ENCODE peak calls at places on chromosomes 3 and 15, in ten cellular contexts. P, V, K, D, A, E, R, T, U and W are unnamed samples.
A peak's percentile ranks its signal among the peaks of the same experiment; 100 is the strongest.

GRCh38 chr3:113194747-113195400 is 16.5 kb upstream of the BOC start:
- ATAC-seq in E (no peak), A (no peak), U (no peak), T (no peak), R (no peak), K (no peak), D (no peak), P (no peak), V (no peak), W (no peak)

GRCh38 chr3:71978150-71978721 is 193.3 kb upstream of the PROK2 start:
- ATAC-seq in U (no peak), D (no peak), E (no peak), K (no peak), A (no peak), P (no peak), V (no peak), T (no peak), R (no peak), W (no peak)

GRCh38 chr3:64594129-64594528 is 93.7 kb downstream of the ADAMTS9 start:
- ATAC-seq in P (no peak), A (peak; percentile 59), U (no peak), K (no peak), D (no peak), V (no peak), E (no peak), T (peak; percentile 69), R (no peak), W (no peak)

GRCh38 chr3:113663761-113664160 is 32.7 kb downstream of the USF3 start:
- ATAC-seq in R (no peak), A (no peak), V (no peak), D (no peak), P (peak; percentile 88), K (no peak), T (no peak), E (peak; percentile 70), U (no peak), W (no peak)

GRCh38 chr3:189267981-189268613 is 96.3 kb downstream of the TPRG1 start:
- ATAC-seq in A (no peak), U (peak; percentile 62), E (no peak), V (no peak), T (peak; percentile 63), K (peak; percentile 13), D (peak; percentile 80), R (no peak), P (no peak), W (no peak)

GRCh38 chr3:46483799-46484198 is 14.0 kb upstream of the RTP3 start:
- ATAC-seq in P (no peak), K (no peak), R (no peak), V (no peak), T (no peak), A (no peak), U (no peak), E (no peak), D (no peak), W (no peak)

GRCh38 chr3:30370681-30371271 is 235.6 kb upstream of the TGFBR2 start:
- ATAC-seq in E (peak; percentile 83), D (peak; percentile 69), T (peak; percentile 71), U (peak; percentile 84), V (no peak), R (no peak), A (peak; percentile 25), P (no peak), K (peak; percentile 94), W (peak; percentile 18)

GRCh38 chr3:188049890-188050530 is 103.9 kb upstream of the LPP start:
- ATAC-seq in D (no peak), E (no peak), K (no peak), T (no peak), U (no peak), P (no peak), R (peak; percentile 98), A (no peak), V (peak; percentile 18), W (no peak)

GRCh38 chr3:188656196-188656982 is 502.4 kb downstream of the LPP start:
- ATAC-seq in U (peak; percentile 62), A (no peak), P (no peak), D (peak; percentile 52), V (no peak), K (peak; percentile 34), R (no peak), T (peak; percentile 62), E (peak; percentile 73), W (peak; percentile 34)

GRCh38 chr3:70982700-70983140 is 600.8 kb downstream of the FOXP1 start:
- ATAC-seq in A (peak; percentile 57), U (peak; percentile 76), V (peak; percentile 83), D (peak; percentile 80), K (peak; percentile 98), P (no peak), T (peak; percentile 95), R (peak; percentile 83), E (peak; percentile 84), W (peak; percentile 60)

GRCh38 chr3:69425249-69425648 is 39.4 kb upstream of the FRMD4B start:
- ATAC-seq in T (peak; percentile 70), K (peak; percentile 54), R (peak; percentile 55), V (peak; percentile 78), E (peak; percentile 65), U (peak; percentile 88), P (peak; percentile 94), A (peak; percentile 38), D (no peak), W (no peak)

GRCh38 chr15:71691700-71692417 is 118.5 kb upstream of the NR2E3 start:
- ATAC-seq in A (peak; percentile 81), D (peak; percentile 63), T (peak; percentile 90), V (peak; percentile 66), R (no peak), U (peak; percentile 79), K (peak; percentile 77), E (peak; percentile 44), P (no peak), W (peak; percentile 81)

GRCh38 chr15:26073430-26074333 is 210.6 kb upstream of the ATP10A start:
- ATAC-seq in U (no peak), D (no peak), K (no peak), R (no peak), A (no peak), P (no peak), T (no peak), E (no peak), V (no peak), W (no peak)

GRCh38 chr3:197554196-197554561 is 1.6 kb downstream of the BDH1 start:
- ATAC-seq in E (no peak), P (no peak), A (no peak), D (no peak), K (no peak), U (no peak), V (no peak), R (peak; percentile 0), T (no peak), W (no peak)

GRCh38 chr3:13051581-13051980 is 21.6 kb downstream of the IQSEC1 start:
- ATAC-seq in D (no peak), P (no peak), V (no peak), K (no peak), T (no peak), E (no peak), R (no peak), U (no peak), A (no peak), W (no peak)

GRCh38 chr3:41419809-41420208 is 220.5 kb downstream of the CTNNB1 start:
- ATAC-seq in P (no peak), A (no peak), K (no peak), T (no peak), V (no peak), U (no peak), R (no peak), D (no peak), E (no peak), W (no peak)

GRCh38 chr15:41483519-41483918 is 10.2 kb upstream of the ITPKA start:
- ATAC-seq in K (no peak), U (no peak), V (no peak), E (no peak), D (no peak), P (no peak), A (no peak), R (peak; percentile 67), T (no peak), W (no peak)

GRCh38 chr15:59501531-59502113 is 63.6 kb downstream of the FAM81A start:
- ATAC-seq in V (peak; percentile 93), D (no peak), E (peak; percentile 85), U (peak; percentile 82), T (no peak), K (peak; percentile 96), P (peak; percentile 88), R (no peak), A (no peak), W (no peak)

GRCh38 chr3:25262322-25262721 is 165.7 kb upstream of the RARB start:
- ATAC-seq in U (no peak), R (no peak), A (no peak), P (no peak), K (no peak), V (no peak), E (no peak), T (no peak), D (no peak), W (no peak)

GRCh38 chr3:60079076-60079475 is 1029.3 kb upstream of the CFAP20DC start:
- ATAC-seq in V (no peak), E (no peak), P (no peak), K (no peak), D (no peak), A (no peak), U (no peak), T (no peak), R (peak; percentile 54), W (no peak)

GRCh38 chr3:134542287-134542686 is 56.4 kb downstream of the CEP63 start:
- ATAC-seq in U (no peak), T (no peak), D (no peak), R (no peak), A (no peak), K (no peak), V (peak; percentile 30), E (no peak), P (no peak), W (no peak)

GRCh38 chr15:68586274-68586961 is 7.6 kb downstream of the CORO2B start:
- ATAC-seq in R (no peak), K (peak; percentile 99), U (no peak), A (no peak), T (no peak), D (peak; percentile 87), V (peak; percentile 75), P (peak; percentile 35), E (peak; percentile 30), W (peak; percentile 73)

GRCh38 chr3:181755959-181756358 is 44.2 kb downstream of the SOX2 start:
- ATAC-seq in V (no peak), R (no peak), A (no peak), K (no peak), D (no peak), P (no peak), U (peak; percentile 96), E (no peak), T (no peak), W (no peak)

GRCh38 chr15:91294795-91295194 is 194.7 kb downstream of the SV2B start:
- ATAC-seq in E (no peak), T (no peak), R (no peak), D (no peak), U (no peak), V (no peak), P (no peak), A (no peak), K (no peak), W (no peak)